ENCODE peak calls at places on chromosomes 4 and X, in ten cellular contexts. R is Ammon's horn, M is non-pigmented ciliary epithelial cell, C is HEK293T, J is GM03348, Z is KBM-7, O is neural crest cell, N is aorta, Q is endothelial cell, E is AG08395. T is an unnamed sample.

GRCh38 chr4:7392438-7393374 is 42.0 kb downstream of the PSAPL1 start:
- DNase-seq in R (no peak), M (no peak), C (no peak), J (peak), Z (no peak), O (no peak), N (peak), Q (peak), E (peak), T (peak)

GRCh38 chrX:12013220-12013619 is 125.1 kb upstream of the FRMPD4 start:
- DNase-seq in R (no peak), M (peak), C (no peak), J (peak), Z (no peak), O (no peak), N (no peak), Q (no peak), E (peak), T (no peak)

GRCh38 chrX:13837290-13837745 is 20.4 kb upstream of the GPM6B start:
- DNase-seq in R (peak), M (no peak), C (peak), J (no peak), Z (no peak), O (peak), N (no peak), Q (no peak), E (no peak), T (no peak)

GRCh38 chrX:3728454-3728853 is 15.0 kb upstream of the PRKX start:
- DNase-seq in R (no peak), M (no peak), C (no peak), J (no peak), Z (no peak), O (no peak), N (no peak), Q (no peak), E (no peak), T (no peak)

GRCh38 chr4:3516061-3516835 is 16.0 kb downstream of the LRPAP1 start:
- DNase-seq in R (no peak), M (no peak), C (no peak), J (no peak), Z (no peak), O (no peak), N (no peak), Q (no peak), E (no peak), T (no peak)

GRCh38 chr4:62526671-62527070 is 1326.5 kb downstream of the ADGRL3 start:
- DNase-seq in R (no peak), M (no peak), C (no peak), J (no peak), Z (no peak), O (no peak), N (no peak), Q (no peak), E (no peak), T (no peak)

GRCh38 chr4:68338625-68339024 is 11.3 kb downstream of the YTHDC1 start:
- DNase-seq in R (no peak), M (no peak), C (no peak), J (no peak), Z (no peak), O (no peak), N (no peak), Q (no peak), E (no peak), T (no peak)

GRCh38 chr4:61440306-61440705 is 240.2 kb downstream of the ADGRL3 start:
- DNase-seq in R (no peak), M (no peak), C (no peak), J (no peak), Z (no peak), O (no peak), N (no peak), Q (no peak), E (no peak), T (no peak)

GRCh38 chr4:27921236-27921635 is 1060.6 kb downstream of the STIM2 start:
- DNase-seq in R (no peak), M (peak), C (no peak), J (no peak), Z (no peak), O (no peak), N (no peak), Q (no peak), E (no peak), T (no peak)

T was measured in AG09309.